ENCODE peak calls at places on chromosomes 6 and 20, in ten cellular contexts. F is uterus; Y is CD4-positive, alpha-beta T cell; I is CD8-positive, alpha-beta T cell; N is Calu3; R is astrocyte of the spinal cord; G is cardiac fibroblast; B is MCF 10A; E is epithelial cell of esophagus; M is nephron progenitor cell. Z is an unnamed sample.

GRCh38 chr20:53656653-53657288 is 63.1 kb upstream of the ZNF217 start:
- DNase-seq in E (peak; percentile 46), B (peak; percentile 67), I (no peak), Y (no peak), N (no peak), F (no peak), G (peak; percentile 71), M (no peak), R (peak; percentile 58), Z (no peak)

GRCh38 chr20:59253779-59254319 is 46.6 kb upstream of the EDN3 start:
- DNase-seq in G (no peak), B (peak; percentile 11), Y (peak; percentile 26), N (no peak), E (no peak), F (no peak), I (no peak), M (peak; percentile 18), R (no peak), Z (no peak)

GRCh38 chr20:60108397-60108796 is 150.2 kb downstream of the CDH26 start:
- DNase-seq in I (no peak), F (no peak), B (no peak), E (no peak), Y (no peak), N (no peak), R (no peak), G (no peak), M (no peak), Z (no peak)

GRCh38 chr6:114039835-114040234 is 68.9 kb upstream of the HDAC2 start:
- DNase-seq in M (no peak), Y (no peak), B (no peak), F (no peak), E (no peak), I (no peak), G (no peak), R (no peak), N (no peak), Z (no peak)

GRCh38 chr6:33995046-33995872 is 150.6 kb downstream of the GRM4 start:
- DNase-seq in N (no peak), E (no peak), F (no peak), R (no peak), I (no peak), B (no peak), Y (no peak), G (no peak), M (no peak), Z (no peak)

GRCh38 chr6:47701374-47701773 is 3.0 kb downstream of the ADGRF4 start:
- DNase-seq in B (peak; percentile 84), F (no peak), M (no peak), N (peak; percentile 13), E (peak; percentile 92), Y (no peak), I (no peak), R (no peak), G (no peak), Z (no peak)

GRCh38 chr6:151060096-151060741 is 179.5 kb upstream of the AKAP12 start:
- DNase-seq in Y (no peak), F (no peak), G (peak; percentile 77), B (peak; percentile 89), I (no peak), E (peak; percentile 96), N (no peak), R (peak; percentile 92), M (no peak), Z (no peak)

GRCh38 chr6:30169658-30170614 is 6.6 kb downstream of the TRIM15 start:
- DNase-seq in E (peak; percentile 62), M (no peak), I (no peak), R (peak; percentile 53), B (peak; percentile 63), F (no peak), N (peak; percentile 46), G (peak; percentile 75), Y (no peak), Z (no peak)

GRCh38 chr20:20267685-20268429 is 100.0 kb upstream of the INSM1 start:
- DNase-seq in I (no peak), N (no peak), R (no peak), E (no peak), F (no peak), B (no peak), M (peak; percentile 7), Y (no peak), G (no peak), Z (no peak)

GRCh38 chr6:39260953-39261352 is 31.7 kb upstream of the KCNK5 start:
- DNase-seq in B (no peak), N (no peak), E (no peak), G (no peak), I (no peak), Y (no peak), R (no peak), F (no peak), M (no peak), Z (no peak)

GRCh38 chr6:170405311-170405975 is 98.9 kb downstream of the FAM120B start:
- DNase-seq in G (peak; percentile 90), I (no peak), N (no peak), B (peak; percentile 75), E (peak; percentile 97), M (no peak), Y (no peak), F (no peak), R (peak; percentile 97), Z (no peak)

GRCh38 chr20:1225729-1226313 is at the start of gene RAD21L1:
- DNase-seq in Y (peak; percentile 73), F (peak; percentile 73), M (peak; percentile 92), G (peak; percentile 86), R (peak; percentile 62), E (peak; percentile 86), B (peak; percentile 67), I (peak; percentile 63), N (peak; percentile 72), Z (peak; percentile 63)

GRCh38 chr20:61526907-61527306 is 274.8 kb downstream of the CDH4 start:
- DNase-seq in Y (no peak), F (no peak), N (no peak), R (no peak), I (no peak), E (no peak), M (no peak), B (no peak), G (no peak), Z (no peak)

GRCh38 chr20:36493013-36493800 is 48.1 kb upstream of the MYL9 start:
- DNase-seq in Y (no peak), N (peak; percentile 30), G (no peak), R (no peak), E (no peak), I (no peak), B (no peak), M (no peak), F (no peak), Z (no peak)

GRCh38 chr6:46606318-46606717 is 46.3 kb downstream of the CYP39A1 start:
- DNase-seq in M (no peak), R (no peak), N (no peak), E (no peak), B (peak; percentile 1), G (no peak), Y (no peak), F (no peak), I (no peak), Z (no peak)

GRCh38 chr6:136526196-136526930 is 23.9 kb downstream of the MAP7 start:
- DNase-seq in R (peak; percentile 62), M (peak; percentile 56), B (no peak), F (peak; percentile 31), E (peak; percentile 70), I (no peak), N (no peak), Y (peak; percentile 23), G (peak; percentile 74), Z (no peak)
- TF ChIP-seq CTCF in R (peak; percentile 65), M (peak; percentile 27), B (no peak), F (no peak), E (peak; percentile 61), I (no peak), N (no peak), Y (no peak), G (peak; percentile 68), Z (no peak)

DNA sequence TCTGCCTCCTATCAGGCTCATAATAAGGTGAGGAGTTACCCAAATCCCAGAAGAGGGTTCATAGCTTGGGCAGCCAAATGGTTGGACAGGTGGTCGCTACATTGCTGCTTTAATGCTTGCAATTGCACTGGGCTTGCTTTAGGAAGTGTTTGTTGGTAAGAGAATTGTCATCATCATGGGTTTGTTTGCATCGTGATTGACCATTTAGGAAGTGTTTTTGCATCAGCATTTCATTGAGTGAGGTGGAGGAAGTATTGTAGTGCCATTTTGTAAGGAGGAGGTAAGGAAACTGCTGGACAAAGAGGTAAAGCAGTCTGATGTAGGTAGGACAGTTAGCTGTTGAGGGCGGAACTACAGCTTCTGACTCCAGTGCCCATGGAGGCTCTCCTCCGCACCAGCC is 101.5 kb downstream of the ARID1B start:
- DNase-seq in Y (no peak), I (no peak), E (no peak), B (no peak), M (no peak), F (no peak), N (no peak), G (no peak), R (no peak), Z (no peak)
- TF ChIP-seq CTCF in Y (no peak), I (no peak), E (no peak), B (no peak), M (no peak), F (no peak), N (no peak), G (no peak), R (no peak), Z (no peak)

GRCh38 chr6:162118706-162119105 is 608.9 kb downstream of the PRKN start:
- DNase-seq in M (no peak), E (no peak), N (no peak), I (no peak), G (no peak), B (no peak), R (no peak), F (no peak), Y (no peak), Z (no peak)

GRCh38 chr6:162125659-162126058 is 601.9 kb downstream of the PRKN start:
- DNase-seq in N (no peak), F (no peak), G (no peak), R (no peak), Y (no peak), E (no peak), B (no peak), I (no peak), M (no peak), Z (no peak)

GRCh38 chr6:162124710-162125435 is 602.7 kb downstream of the PRKN start:
- DNase-seq in R (no peak), M (no peak), G (no peak), E (no peak), F (no peak), B (peak; percentile 18), I (no peak), N (no peak), Y (no peak), Z (no peak)

GRCh38 chr6:162119349-162119748 is 608.2 kb downstream of the PRKN start:
- DNase-seq in N (no peak), B (no peak), I (no peak), Y (no peak), E (peak; percentile 21), G (peak; percentile 58), R (peak; percentile 26), M (no peak), F (no peak), Z (no peak)

GRCh38 chr6:162123797-162124196 is 603.8 kb downstream of the PRKN start:
- DNase-seq in E (no peak), I (no peak), Y (no peak), G (peak; percentile 14), B (no peak), N (no peak), R (no peak), F (no peak), M (no peak), Z (no peak)
- TF ChIP-seq CTCF in E (no peak), I (no peak), Y (no peak), G (no peak), B (peak; percentile 8), N (peak; percentile 40), R (peak; percentile 28), F (no peak), M (peak; percentile 28), Z (no peak)

GRCh38 chr6:12923644-12924235 is 207.2 kb downstream of the PHACTR1 start:
- DNase-seq in E (peak; percentile 22), N (no peak), F (no peak), I (no peak), Y (no peak), G (no peak), B (peak; percentile 11), R (no peak), M (no peak), Z (no peak)
- TF ChIP-seq CTCF in E (no peak), N (no peak), F (no peak), I (no peak), Y (no peak), G (no peak), B (no peak), R (no peak), M (no peak), Z (no peak)

Z was measured in D721Med.